ENCODE peak calls at places on chromosomes 11 and 22, in four cellular contexts. A is GM12878, B is GM23248, Y is A673. C is an unnamed sample.

GRCh38 chr11:126355324-126355925 is at the start of gene ST3GAL4:
- DNase-seq in A (peak; percentile 11), B (peak; percentile 79), Y (peak; percentile 88), C (no peak)

GRCh38 chr11:29272019-29272654 is 744.7 kb downstream of the KCNA4 start:
- DNase-seq in A (no peak), B (peak; percentile 59), Y (peak; percentile 67), C (no peak)

GRCh38 chr11:123338266-123338800 is 91.7 kb upstream of the GRAMD1B start:
- DNase-seq in A (no peak), B (no peak), Y (no peak), C (no peak)

GRCh38 chr11:118910309-118911112 is 15.2 kb downstream of the BCL9L start:
- DNase-seq in A (no peak), B (peak; percentile 98), Y (peak; percentile 90), C (no peak)

GRCh38 chr22:36773935-36774334 is 2.0 kb downstream of the IFT27 start:
- DNase-seq in A (no peak), B (peak; percentile 71), Y (peak; percentile 45), C (no peak)

GRCh38 chr11:1033016-1033798 is 3.3 kb downstream of the MUC6 start:
- DNase-seq in A (no peak), B (no peak), Y (no peak), C (no peak)

GRCh38 chr11:11979487-11980117 is 28.8 kb downstream of the DKK3 start:
- DNase-seq in A (no peak), B (peak; percentile 88), Y (peak; percentile 22), C (no peak)

GRCh38 chr22:39908737-39909136 is 7.9 kb downstream of the GRAP2 start:
- DNase-seq in A (no peak), B (peak; percentile 45), Y (no peak), C (no peak)

GRCh38 chr22:24809331-24809730 is 3.3 kb downstream of the SGSM1 start:
- DNase-seq in A (no peak), B (no peak), Y (no peak), C (no peak)

GRCh38 chr11:63511349-63511748 is 5.5 kb downstream of the LGALS12 start:
- DNase-seq in A (no peak), B (no peak), Y (no peak), C (no peak)

GRCh38 chr11:27524155-27524554 is 17.6 kb upstream of the LIN7C start:
- DNase-seq in A (no peak), B (peak; percentile 81), Y (peak; percentile 42), C (no peak)

GRCh38 chr11:100712618-100713017 is 25.5 kb downstream of the ARHGAP42 start:
- DNase-seq in A (no peak), B (no peak), Y (no peak), C (no peak)

GRCh38 chr11:80593981-80594380 is 1153.2 kb upstream of the TENM4 start:
- DNase-seq in A (no peak), B (no peak), Y (peak; percentile 96), C (no peak)

GRCh38 chr11:129881570-129882170 is 13.7 kb downstream of the NFRKB start:
- DNase-seq in A (no peak), B (peak; percentile 56), Y (peak; percentile 51), C (no peak)

GRCh38 chr22:16789860-16790493 is 35.2 kb downstream of the XKR3 start:
- DNase-seq in A (no peak), B (no peak), Y (no peak), C (no peak)

GRCh38 chr11:24820541-24820940 is 323.7 kb downstream of the LUZP2 start:
- DNase-seq in A (no peak), B (no peak), Y (no peak), C (no peak)

GRCh38 chr11:35483131-35483800 is 42.1 kb downstream of the PAMR1 start:
- DNase-seq in A (no peak), B (peak; percentile 76), Y (no peak), C (no peak)

GRCh38 chr11:80778432-80778831 is 1337.6 kb upstream of the TENM4 start:
- DNase-seq in A (no peak), B (no peak), Y (no peak), C (no peak)

GRCh38 chr11:76577199-76577920 is 93.2 kb downstream of the LRRC32 start:
- DNase-seq in A (no peak), B (peak; percentile 77), Y (peak; percentile 79), C (no peak)

GRCh38 chr11:10866893-10867331 is 9.1 kb upstream of the ZBED5 start:
- DNase-seq in A (no peak), B (peak; percentile 88), Y (no peak), C (no peak)

GRCh38 chr11:55658031-55658573 is 3.9 kb upstream of the OR4C6 start:
- DNase-seq in A (peak; percentile 59), B (no peak), Y (no peak), C (no peak)

GRCh38 chr11:73359930-73360742 is 16.1 kb upstream of the RELT start:
- DNase-seq in A (no peak), B (peak; percentile 61), Y (peak; percentile 73), C (no peak)

GRCh38 chr11:74397531-74398243 is 546 bp downstream of the PGM2L1 start:
- DNase-seq in A (no peak), B (peak; percentile 54), Y (peak; percentile 58), C (no peak)

GRCh38 chr11:64854534-64855502 is 10.4 kb upstream of the CDC42BPG start:
- DNase-seq in A (no peak), B (peak; percentile 97), Y (peak; percentile 87), C (no peak)

GRCh38 chr22:46180370-46181137 is 30.2 kb downstream of the PPARA start:
- DNase-seq in A (no peak), B (peak; percentile 19), Y (no peak), C (no peak)

GRCh38 chr11:12198261-12198925 is 88.0 kb downstream of the MICAL2 start:
- DNase-seq in A (no peak), B (no peak), Y (no peak), C (no peak)

GRCh38 chr11:69462106-69463045 is 19.1 kb upstream of the LINC01488 start:
- DNase-seq in A (no peak), B (peak; percentile 54), Y (no peak), C (no peak)

GRCh38 chr11:47162426-47162825 is 14.3 kb downstream of the ARFGAP2 start:
- DNase-seq in A (no peak), B (no peak), Y (no peak), C (no peak)

GRCh38 chr11:64146036-64146943 is 19.6 kb downstream of the MACROD1 start:
- DNase-seq in A (no peak), B (peak; percentile 59), Y (peak; percentile 66), C (no peak)

GRCh38 chr11:92225206-92225562 is 566 bp downstream of the FAT3 start:
- DNase-seq in A (no peak), B (no peak), Y (peak; percentile 33), C (no peak)

GRCh38 chr22:38824587-38824986 is 19.2 kb downstream of the NPTXR start:
- DNase-seq in A (no peak), B (peak; percentile 88), Y (peak; percentile 52), C (no peak)

GRCh38 chr22:50473088-50473487 is 1.7 kb downstream of the SBF1 start:
- DNase-seq in A (no peak), B (peak; percentile 34), Y (no peak), C (no peak)

GRCh38 chr11:119388103-119388502 is 6.6 kb upstream of the USP2 start:
- DNase-seq in A (no peak), B (no peak), Y (no peak), C (no peak)

GRCh38 chr11:20547411-20547810 is 52.0 kb upstream of the SLC6A5 start:
- DNase-seq in A (no peak), B (no peak), Y (no peak), C (no peak)
- TF ChIP-seq EZH2 in A (no peak), B (no peak), Y (no peak), C (no peak)

DNA sequence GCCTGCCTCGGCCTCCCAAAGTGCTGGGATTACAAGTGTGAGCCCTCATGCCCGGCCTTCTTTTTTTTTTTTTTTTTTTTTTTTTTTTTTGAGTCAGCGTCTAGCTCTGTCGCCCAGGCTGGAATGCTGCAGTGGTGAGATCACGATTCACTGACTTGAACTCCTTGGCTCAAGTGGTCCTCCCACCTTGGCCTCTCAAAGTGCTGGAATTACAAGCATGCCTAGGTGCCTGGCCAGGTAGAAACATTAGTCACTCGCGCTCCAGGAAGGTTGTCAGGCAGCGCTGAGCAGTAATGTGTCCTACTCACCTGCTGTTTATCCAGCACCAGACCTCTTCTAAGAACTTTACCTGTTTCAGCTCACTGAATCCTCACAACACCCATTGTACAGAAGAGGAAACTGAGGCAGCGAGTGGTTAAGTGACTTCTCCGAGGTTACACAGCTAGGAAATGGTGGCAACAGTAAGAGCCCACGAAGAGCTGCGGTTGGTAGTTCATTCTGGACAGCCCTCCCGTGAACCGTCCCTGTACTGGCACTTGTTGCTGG is 496 bp upstream of the CST6 start:
- DNase-seq in A (no peak), B (peak; percentile 84), Y (no peak), C (no peak)
- TF ChIP-seq EZH2 in A (no peak), B (no peak), Y (no peak), C (no peak)

GRCh38 chr22:43411040-43411919 is 534 bp upstream of the MPPED1 start:
- DNase-seq in A (no peak), B (no peak), Y (no peak), C (no peak)
- TF ChIP-seq EZH2 in A (no peak), B (peak; percentile 48), Y (peak; percentile 54), C (no peak)

GRCh38 chr22:44711236-44711560 is 9.2 kb downstream of the PRR5 start:
- DNase-seq in A (no peak), B (no peak), Y (no peak), C (no peak)

GRCh38 chr22:44712156-44712555 is 10.2 kb downstream of the PRR5 start:
- DNase-seq in A (no peak), B (peak; percentile 43), Y (no peak), C (no peak)

GRCh38 chr22:44711701-44712100 is 9.7 kb downstream of the PRR5 start:
- DNase-seq in A (no peak), B (no peak), Y (no peak), C (no peak)

GRCh38 chr22:44709881-44710400 is 7.9 kb downstream of the PRR5 start:
- DNase-seq in A (no peak), B (no peak), Y (no peak), C (no peak)

DNA sequence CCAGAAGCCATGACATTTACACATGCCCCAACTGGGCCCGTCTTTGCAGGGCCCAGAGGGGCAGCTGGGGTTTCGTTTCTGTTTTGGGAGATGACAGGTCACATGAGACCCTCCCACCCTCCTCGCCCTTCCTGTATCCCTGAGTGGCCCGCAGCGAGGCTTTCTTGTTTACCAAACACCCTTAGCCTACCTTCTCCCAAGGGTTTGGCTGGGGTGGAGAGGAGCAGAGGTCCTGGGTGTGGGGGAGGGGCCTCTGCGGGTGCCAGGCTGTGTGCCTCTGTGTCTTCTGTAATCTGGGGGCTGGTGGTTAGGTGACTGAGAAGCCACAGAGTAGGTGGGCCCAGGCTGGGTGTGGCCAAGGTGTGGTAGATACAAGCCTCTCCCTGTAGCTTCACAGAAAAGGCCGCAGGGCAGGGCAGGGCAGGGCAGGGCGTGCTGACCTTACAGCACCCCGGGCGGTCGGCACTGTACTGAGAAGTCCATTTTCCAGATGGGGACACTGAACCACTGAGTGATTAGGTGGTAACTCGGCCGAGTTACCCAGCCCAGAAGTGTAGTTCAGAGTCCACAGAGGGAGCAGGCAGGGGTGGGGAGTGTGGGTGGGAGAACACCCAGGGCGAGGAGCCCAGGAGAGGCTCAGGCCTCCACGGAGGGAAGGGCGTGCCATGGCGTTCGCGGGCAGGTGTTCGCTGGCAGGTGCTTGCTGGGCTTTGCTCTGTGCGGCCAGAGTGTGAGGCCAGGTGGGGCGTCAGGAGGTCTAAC is 8.7 kb downstream of the PRR5 start:
- DNase-seq in A (no peak), B (no peak), Y (no peak), C (no peak)
- TF ChIP-seq EZH2 in A (no peak), B (no peak), Y (no peak), C (no peak)

GRCh38 chr11:61429346-61429690 is 457 bp downstream of the CPSF7 start:
- DNase-seq in A (no peak), B (peak; percentile 78), Y (peak; percentile 66), C (no peak)
- TF ChIP-seq EZH2 in A (no peak), B (no peak), Y (no peak), C (no peak)